ENCODE peak calls at places on chromosomes 11 and 22, in seven cellular contexts. S is ELR; K is NCI-H82; X is posterior vena cava; H is stimulated activated CD8-positive, alpha-beta memory T cell treated with anti-CD3 and anti-CD28 coated beads, Interleukin-7, amount 100 ng/mL, for 24 hours; Y is GM12864; N is posterior cingulate gyrus. J is an unnamed sample.

GRCh38 chr11:117094776-117095175 is 3.5 kb downstream of the SIK3 start:
- DNase-seq in S (no peak), K (no peak), X (no peak), H (no peak), Y (no peak), N (no peak), J (no peak)

GRCh38 chr11:122229611-122230386 is 113.8 kb upstream of the BLID start:
- DNase-seq in S (no peak), K (no peak), X (no peak), H (no peak), Y (no peak), N (peak; percentile 78), J (no peak)

GRCh38 chr11:26730711-26731460 is 9.0 kb upstream of the SLC5A12 start:
- DNase-seq in S (no peak), K (no peak), X (no peak), H (no peak), Y (no peak), N (no peak), J (no peak)

GRCh38 chr11:26286472-26287066 is 45.4 kb upstream of the ANO3 start:
- DNase-seq in S (peak; percentile 56), K (peak; percentile 72), X (no peak), H (no peak), Y (no peak), N (no peak), J (no peak)

GRCh38 chr22:35380537-35381423 is at the start of gene HMOX1:
- DNase-seq in S (peak; percentile 91), K (peak; percentile 62), X (peak; percentile 98), H (no peak), Y (peak; percentile 43), N (peak; percentile 85), J (peak; percentile 76)

GRCh38 chr11:35796542-35796941 is 134.0 kb downstream of the TRIM44 start:
- DNase-seq in S (peak; percentile 99), K (no peak), X (no peak), H (no peak), Y (no peak), N (no peak), J (no peak)

GRCh38 chr11:109695696-109696095 is 273.7 kb downstream of the C11orf87 start:
- DNase-seq in S (peak; percentile 55), K (no peak), X (no peak), H (no peak), Y (no peak), N (no peak), J (no peak)

GRCh38 chr22:33922268-33922667 is 2.0 kb upstream of the LARGE1 start:
- DNase-seq in S (no peak), K (peak; percentile 65), X (peak; percentile 80), H (no peak), Y (no peak), N (peak; percentile 42), J (no peak)

GRCh38 chr11:1398506-1399235 is 8.9 kb downstream of the BRSK2 start:
- DNase-seq in S (no peak), K (no peak), X (no peak), H (no peak), Y (no peak), N (no peak), J (no peak)

GRCh38 chr11:56624661-56625110 is 10.0 kb upstream of the OR5M1 start:
- DNase-seq in S (peak; percentile 67), K (peak; percentile 56), X (no peak), H (no peak), Y (no peak), N (no peak), J (no peak)

GRCh38 chr11:86487670-86488069 is 113.0 kb downstream of the CCDC81 start:
- DNase-seq in S (no peak), K (no peak), X (no peak), H (no peak), Y (no peak), N (no peak), J (no peak)

GRCh38 chr11:6531267-6531752 is 34.2 kb downstream of the DNHD1 start:
- DNase-seq in S (peak; percentile 67), K (peak; percentile 72), X (no peak), H (no peak), Y (peak; percentile 10), N (no peak), J (no peak)

GRCh38 chr11:117232022-117232878 is at the start of the genes PCSK7 and RNF214:
- DNase-seq in S (peak; percentile 79), K (peak; percentile 78), X (peak; percentile 92), H (peak; percentile 51), Y (no peak), N (peak; percentile 84), J (peak; percentile 88)

GRCh38 chr22:26524870-26525269 is 12.6 kb upstream of the TFIP11 start:
- DNase-seq in S (no peak), K (peak; percentile 2), X (no peak), H (no peak), Y (no peak), N (no peak), J (no peak)

GRCh38 chr11:19027829-19028595 is 32.5 kb downstream of the MRGPRX2 start:
- DNase-seq in S (peak; percentile 85), K (peak; percentile 0), X (no peak), H (no peak), Y (no peak), N (no peak), J (no peak)

GRCh38 chr11:91653091-91653754 is 571.4 kb upstream of the FAT3 start:
- DNase-seq in S (no peak), K (no peak), X (no peak), H (no peak), Y (no peak), N (no peak), J (no peak)

GRCh38 chr22:41401781-41402648 is 20.3 kb downstream of the TEF start:
- DNase-seq in S (peak; percentile 37), K (peak; percentile 94), X (no peak), H (no peak), Y (no peak), N (peak; percentile 87), J (peak; percentile 83)

GRCh38 chr11:9606799-9607510 is 33.5 kb downstream of the WEE1 start:
- DNase-seq in S (no peak), K (peak; percentile 69), X (no peak), H (no peak), Y (no peak), N (no peak), J (no peak)

GRCh38 chr11:3203221-3204043 is 15.2 kb downstream of the MRGPRG start:
- DNase-seq in S (peak; percentile 18), K (no peak), X (peak; percentile 73), H (no peak), Y (no peak), N (no peak), J (no peak)

GRCh38 chr11:72001834-72002591 is 3.3 kb downstream of the IL18BP start:
- DNase-seq in S (no peak), K (peak; percentile 79), X (no peak), H (no peak), Y (no peak), N (no peak), J (no peak)

GRCh38 chr11:35477871-35478270 is 47.5 kb downstream of the PAMR1 start:
- DNase-seq in S (no peak), K (peak; percentile 72), X (no peak), H (no peak), Y (no peak), N (peak; percentile 33), J (no peak)

GRCh38 chr11:14021738-14022137 is 59.2 kb downstream of the SPON1 start:
- DNase-seq in S (no peak), K (no peak), X (no peak), H (no peak), Y (no peak), N (no peak), J (no peak)

GRCh38 chr22:30128511-30128910 is 48.2 kb downstream of the HORMAD2 start:
- DNase-seq in S (no peak), K (no peak), X (no peak), H (no peak), Y (no peak), N (no peak), J (no peak)